ENCODE peak calls at places on chromosomes 3 and 15, in four cellular contexts. One of them, this sample, is unnamed.

GRCh38 chr3:71031914-71032521 is 551.5 kb downstream of the FOXP1 start:
- DNase-seq in HepG2: no peak
- DNase-seq in K562: no peak
- DNase-seq in SK-N-SH: no peak
- DNase-seq in this sample: no peak

GRCh38 chr3:108099203-108099602 is 8.4 kb upstream of the CD47 start:
- DNase-seq in HepG2: no peak
- DNase-seq in K562: no peak
- DNase-seq in SK-N-SH: no peak
- DNase-seq in this sample: no peak

GRCh38 chr15:69298697-69299441 is at the start of gene PAQR5:
- DNase-seq in HepG2: no peak
- DNase-seq in K562: peak; percentile 79
- DNase-seq in SK-N-SH: peak; percentile 91
- DNase-seq in this sample: peak; percentile 43

GRCh38 chr3:180700941-180701340 is 21.7 kb upstream of the CCDC39 start:
- DNase-seq in HepG2: no peak
- DNase-seq in K562: no peak
- DNase-seq in SK-N-SH: no peak
- DNase-seq in this sample: no peak

GRCh38 chr3:194824676-194825075 is 139.0 kb downstream of the FAM43A start:
- DNase-seq in HepG2: no peak
- DNase-seq in K562: no peak
- DNase-seq in SK-N-SH: no peak
- DNase-seq in this sample: no peak

GRCh38 chr3:132645058-132645457 is 14.6 kb downstream of the ACAD11 start:
- DNase-seq in HepG2: no peak
- DNase-seq in K562: no peak
- DNase-seq in SK-N-SH: no peak
- DNase-seq in this sample: no peak

GRCh38 chr15:101689901-101690300 is 34.4 kb downstream of the TARS3 start:
- DNase-seq in HepG2: no peak
- DNase-seq in K562: no peak
- DNase-seq in SK-N-SH: no peak
- DNase-seq in this sample: no peak

GRCh38 chr15:45183001-45183400 is 4.8 kb downstream of the SHF start:
- DNase-seq in HepG2: no peak
- DNase-seq in K562: no peak
- DNase-seq in SK-N-SH: no peak
- DNase-seq in this sample: no peak

GRCh38 chr3:133859381-133860245 is 36.1 kb downstream of the RAB6B start:
- DNase-seq in HepG2: no peak
- DNase-seq in K562: no peak
- DNase-seq in SK-N-SH: no peak
- DNase-seq in this sample: no peak

GRCh38 chr3:43364926-43365325 is 78.6 kb downstream of the SNRK start:
- DNase-seq in HepG2: no peak
- DNase-seq in K562: no peak
- DNase-seq in SK-N-SH: no peak
- DNase-seq in this sample: no peak

GRCh38 chr3:155282416-155283091 is 10.9 kb downstream of the STRIT1 start:
- DNase-seq in HepG2: peak; percentile 23
- DNase-seq in K562: peak; percentile 66
- DNase-seq in SK-N-SH: no peak
- DNase-seq in this sample: no peak

GRCh38 chr3:155745795-155746550 is 1.1 kb upstream of the PLCH1 start:
- DNase-seq in HepG2: peak; percentile 37
- DNase-seq in K562: peak; percentile 17
- DNase-seq in SK-N-SH: peak; percentile 58
- DNase-seq in this sample: peak; percentile 58

GRCh38 chr15:89383635-89384604 is 49.3 kb upstream of the POLG start:
- DNase-seq in HepG2: no peak
- DNase-seq in K562: no peak
- DNase-seq in SK-N-SH: peak; percentile 81
- DNase-seq in this sample: no peak

GRCh38 chr3:150871192-150871591 is 34.0 kb downstream of the MINDY4B start:
- DNase-seq in HepG2: no peak
- DNase-seq in K562: no peak
- DNase-seq in SK-N-SH: no peak
- DNase-seq in this sample: no peak

GRCh38 chr3:1251282-1252060 is 158.6 kb downstream of the CNTN6 start:
- DNase-seq in HepG2: no peak
- DNase-seq in K562: no peak
- DNase-seq in SK-N-SH: no peak
- DNase-seq in this sample: no peak

GRCh38 chr3:158360756-158361448 is 210.1 kb upstream of the MLF1 start:
- DNase-seq in HepG2: no peak
- DNase-seq in K562: no peak
- DNase-seq in SK-N-SH: no peak
- DNase-seq in this sample: no peak

GRCh38 chr15:96351801-96352593 is 21.5 kb downstream of the NR2F2 start:
- DNase-seq in HepG2: no peak
- DNase-seq in K562: no peak
- DNase-seq in SK-N-SH: no peak
- DNase-seq in this sample: peak; percentile 61

GRCh38 chr15:38378162-38378560 is 75.8 kb upstream of the FAM98B start:
- DNase-seq in HepG2: no peak
- DNase-seq in K562: no peak
- DNase-seq in SK-N-SH: no peak
- DNase-seq in this sample: no peak

GRCh38 chr3:11077466-11077865 is 76.8 kb upstream of the HRH1 start:
- DNase-seq in HepG2: no peak
- DNase-seq in K562: no peak
- DNase-seq in SK-N-SH: no peak
- DNase-seq in this sample: no peak

GRCh38 chr3:134406331-134407246 is 32.3 kb upstream of the AMOTL2 start:
- DNase-seq in HepG2: no peak
- DNase-seq in K562: no peak
- DNase-seq in SK-N-SH: peak; percentile 82
- DNase-seq in this sample: peak; percentile 79

GRCh38 chr3:29202368-29202767 is 78.5 kb upstream of the RBMS3 start:
- DNase-seq in HepG2: no peak
- DNase-seq in K562: no peak
- DNase-seq in SK-N-SH: no peak
- DNase-seq in this sample: no peak

GRCh38 chr3:30768703-30769550 is 125.5 kb downstream of the GADL1 start:
- DNase-seq in HepG2: peak; percentile 45
- DNase-seq in K562: peak; percentile 43
- DNase-seq in SK-N-SH: peak; percentile 49
- DNase-seq in this sample: peak; percentile 77

GRCh38 chr15:97301166-97301565 is 659.3 kb upstream of the ARRDC4 start:
- DNase-seq in HepG2: no peak
- DNase-seq in K562: no peak
- DNase-seq in SK-N-SH: no peak
- DNase-seq in this sample: peak; percentile 20

GRCh38 chr3:63351159-63352007 is 73.3 kb downstream of the SYNPR start:
- DNase-seq in HepG2: peak; percentile 51
- DNase-seq in K562: peak; percentile 33
- DNase-seq in SK-N-SH: peak; percentile 49
- DNase-seq in this sample: no peak

GRCh38 chr3:15345608-15346137 is 13.3 kb upstream of the SH3BP5 start:
- DNase-seq in HepG2: no peak
- DNase-seq in K562: no peak
- DNase-seq in SK-N-SH: no peak
- DNase-seq in this sample: no peak

GRCh38 chr3:184230603-184231528 is 1.5 kb downstream of the VWA5B2 start:
- DNase-seq in HepG2: no peak
- DNase-seq in K562: no peak
- DNase-seq in SK-N-SH: peak; percentile 63
- DNase-seq in this sample: peak; percentile 48

GRCh38 chr3:18033581-18033980 is 291.1 kb upstream of the TBC1D5 start:
- DNase-seq in HepG2: no peak
- DNase-seq in K562: no peak
- DNase-seq in SK-N-SH: no peak
- DNase-seq in this sample: no peak

GRCh38 chr3:147497301-147497700 is 88.1 kb downstream of the ZIC1 start:
- DNase-seq in HepG2: no peak
- DNase-seq in K562: no peak
- DNase-seq in SK-N-SH: no peak
- DNase-seq in this sample: no peak

GRCh38 chr3:72496055-72496690 is 352.1 kb downstream of the SHQ1 start:
- DNase-seq in HepG2: no peak
- DNase-seq in K562: no peak
- DNase-seq in SK-N-SH: no peak
- DNase-seq in this sample: no peak

GRCh38 chr15:43954181-43954621 is 127.4 kb downstream of the WDR76 start:
- DNase-seq in HepG2: no peak
- DNase-seq in K562: no peak
- DNase-seq in SK-N-SH: no peak
- DNase-seq in this sample: no peak

GRCh38 chr3:187975571-187976360 is 178.2 kb upstream of the LPP start:
- DNase-seq in HepG2: no peak
- DNase-seq in K562: no peak
- DNase-seq in SK-N-SH: no peak
- DNase-seq in this sample: no peak

GRCh38 chr15:99504071-99504822 is 61.5 kb upstream of the MEF2A start:
- DNase-seq in HepG2: no peak
- DNase-seq in K562: no peak
- DNase-seq in SK-N-SH: no peak
- DNase-seq in this sample: no peak

GRCh38 chr15:75887178-75887577 is 16.5 kb upstream of the FBXO22 start:
- DNase-seq in HepG2: peak; percentile 20
- DNase-seq in K562: no peak
- DNase-seq in SK-N-SH: no peak
- DNase-seq in this sample: no peak

GRCh38 chr3:125602752-125603649 is 7.7 kb upstream of the OSBPL11 start:
- DNase-seq in HepG2: no peak
- DNase-seq in K562: no peak
- DNase-seq in SK-N-SH: no peak
- DNase-seq in this sample: no peak

GRCh38 chr3:71690222-71690821 is 34.9 kb downstream of the EIF4E3 start:
- DNase-seq in HepG2: no peak
- DNase-seq in K562: no peak
- DNase-seq in SK-N-SH: no peak
- DNase-seq in this sample: no peak

GRCh38 chr3:17412950-17413530 is 329.4 kb downstream of the TBC1D5 start:
- DNase-seq in HepG2: peak; percentile 64
- DNase-seq in K562: peak; percentile 46
- DNase-seq in SK-N-SH: peak; percentile 20
- DNase-seq in this sample: no peak

GRCh38 chr3:189227249-189227648 is 55.5 kb downstream of the TPRG1 start:
- DNase-seq in HepG2: no peak
- DNase-seq in K562: no peak
- DNase-seq in SK-N-SH: no peak
- DNase-seq in this sample: no peak

GRCh38 chr3:189222927-189223706 is 51.3 kb downstream of the TPRG1 start:
- DNase-seq in HepG2: no peak
- DNase-seq in K562: no peak
- DNase-seq in SK-N-SH: no peak
- DNase-seq in this sample: no peak

GRCh38 chr3:189229421-189229820 is 57.6 kb downstream of the TPRG1 start:
- DNase-seq in HepG2: no peak
- DNase-seq in K562: no peak
- DNase-seq in SK-N-SH: no peak
- DNase-seq in this sample: no peak

GRCh38 chr3:189225431-189225830 is 53.7 kb downstream of the TPRG1 start:
- DNase-seq in HepG2: no peak
- DNase-seq in K562: no peak
- DNase-seq in SK-N-SH: no peak
- DNase-seq in this sample: no peak
- TF ChIP-seq FOXJ3 in HepG2: no peak
- TF ChIP-seq FOXJ3 in K562: no peak
- TF ChIP-seq FOXJ3 in SK-N-SH: no peak
- TF ChIP-seq FOXJ3 in this sample: no peak

DNA sequence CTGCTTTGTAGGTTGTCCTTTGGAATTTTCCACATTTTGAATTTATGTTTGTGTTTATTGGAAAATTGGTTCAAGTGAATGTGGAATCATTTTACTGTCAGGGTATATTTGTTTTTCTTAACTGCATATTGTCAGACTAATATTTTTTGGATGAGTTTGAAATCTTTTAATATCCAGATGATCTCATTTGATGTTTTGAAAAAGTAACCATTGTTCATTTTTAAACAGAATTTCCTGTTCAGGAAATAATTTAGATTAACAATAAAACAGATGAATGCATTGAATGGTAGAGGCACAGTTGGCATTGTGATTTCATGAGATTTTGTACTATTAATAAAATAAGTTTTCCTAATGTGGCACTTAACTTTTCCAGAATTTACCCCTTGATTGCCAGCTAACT is 15.5 kb downstream of the TRAK1 start:
- DNase-seq in HepG2: no peak
- DNase-seq in K562: no peak
- DNase-seq in SK-N-SH: no peak
- DNase-seq in this sample: no peak
- TF ChIP-seq FOXJ3 in HepG2: no peak
- TF ChIP-seq FOXJ3 in K562: no peak
- TF ChIP-seq FOXJ3 in SK-N-SH: no peak
- TF ChIP-seq FOXJ3 in this sample: no peak

GRCh38 chr15:66882251-66883020 is 180.4 kb downstream of the SMAD6 start:
- DNase-seq in HepG2: no peak
- DNase-seq in K562: no peak
- DNase-seq in SK-N-SH: no peak
- DNase-seq in this sample: no peak
- TF ChIP-seq FOXJ3 in HepG2: no peak
- TF ChIP-seq FOXJ3 in K562: no peak
- TF ChIP-seq FOXJ3 in SK-N-SH: no peak
- TF ChIP-seq FOXJ3 in this sample: no peak

GRCh38 chr15:64369078-64369607 is 12.1 kb downstream of the PCLAF start:
- DNase-seq in HepG2: peak; percentile 65
- DNase-seq in K562: no peak
- DNase-seq in SK-N-SH: no peak
- DNase-seq in this sample: no peak
- TF ChIP-seq FOXJ3 in HepG2: no peak
- TF ChIP-seq FOXJ3 in K562: no peak
- TF ChIP-seq FOXJ3 in SK-N-SH: no peak
- TF ChIP-seq FOXJ3 in this sample: no peak

GRCh38 chr3:87607234-87607633 is 330.9 kb upstream of the POU1F1 start:
- DNase-seq in HepG2: no peak
- DNase-seq in K562: no peak
- DNase-seq in SK-N-SH: no peak
- DNase-seq in this sample: no peak
- TF ChIP-seq FOXJ3 in HepG2: no peak
- TF ChIP-seq FOXJ3 in K562: no peak
- TF ChIP-seq FOXJ3 in SK-N-SH: no peak
- TF ChIP-seq FOXJ3 in this sample: no peak

This sample was measured in WTC11.